ENCODE peak calls at places on chromosomes 1 and 21, in eight cellular contexts. One of them, this sample, is unnamed.
A peak's percentile ranks its signal among the peaks of the same experiment; 100 is the strongest.

GRCh38 chr1:222171005-222171404 is 376.9 kb downstream of the HHIPL2 start:
- DNase-seq in lung: no peak
- DNase-seq in transverse colon: no peak
- DNase-seq in left lung: no peak
- DNase-seq in ovary: no peak
- DNase-seq in pancreas: no peak
- DNase-seq in sigmoid colon: no peak
- DNase-seq in K562: no peak
- DNase-seq in this sample: peak; percentile 4

GRCh38 chr1:47838562-47839459 is 158.4 kb downstream of the TRABD2B start:
- DNase-seq in K562: no peak
- DNase-seq in transverse colon: peak; percentile 34
- DNase-seq in lung: no peak
- DNase-seq in sigmoid colon: peak; percentile 50
- DNase-seq in ovary: no peak
- DNase-seq in left lung: no peak
- DNase-seq in pancreas: no peak
- DNase-seq in this sample: no peak

GRCh38 chr1:114670083-114671010 is 498 bp upstream of the DENND2C start:
- DNase-seq in transverse colon: peak; percentile 96
- DNase-seq in left lung: peak; percentile 96
- DNase-seq in lung: peak; percentile 95
- DNase-seq in pancreas: peak; percentile 96
- DNase-seq in sigmoid colon: peak; percentile 95
- DNase-seq in ovary: peak; percentile 91
- DNase-seq in K562: peak; percentile 100
- DNase-seq in this sample: peak; percentile 91

GRCh38 chr1:90074555-90075315 is 79.8 kb downstream of the ZNF326 start:
- DNase-seq in ovary: no peak
- DNase-seq in lung: no peak
- DNase-seq in K562: no peak
- DNase-seq in transverse colon: no peak
- DNase-seq in sigmoid colon: no peak
- DNase-seq in pancreas: no peak
- DNase-seq in left lung: no peak
- DNase-seq in this sample: no peak

GRCh38 chr1:186829679-186830587 is 1.2 kb downstream of the PLA2G4A start:
- DNase-seq in left lung: no peak
- DNase-seq in sigmoid colon: no peak
- DNase-seq in K562: no peak
- DNase-seq in lung: no peak
- DNase-seq in transverse colon: no peak
- DNase-seq in pancreas: no peak
- DNase-seq in ovary: no peak
- DNase-seq in this sample: no peak

GRCh38 chr1:169809370-169810095 is 14.8 kb upstream of the METTL18 start:
- DNase-seq in K562: peak; percentile 46
- DNase-seq in left lung: no peak
- DNase-seq in pancreas: no peak
- DNase-seq in sigmoid colon: no peak
- DNase-seq in lung: no peak
- DNase-seq in transverse colon: no peak
- DNase-seq in ovary: no peak
- DNase-seq in this sample: no peak

GRCh38 chr1:74717626-74718025 is 15.2 kb downstream of the CRYZ start:
- DNase-seq in lung: no peak
- DNase-seq in sigmoid colon: no peak
- DNase-seq in pancreas: no peak
- DNase-seq in K562: no peak
- DNase-seq in left lung: no peak
- DNase-seq in transverse colon: no peak
- DNase-seq in ovary: no peak
- DNase-seq in this sample: no peak

GRCh38 chr1:184387069-184387870 is 441 bp downstream of the C1orf21 start:
- DNase-seq in sigmoid colon: peak; percentile 76
- DNase-seq in pancreas: peak; percentile 52
- DNase-seq in left lung: peak; percentile 86
- DNase-seq in transverse colon: peak; percentile 41
- DNase-seq in K562: peak; percentile 29
- DNase-seq in lung: peak; percentile 36
- DNase-seq in ovary: peak; percentile 42
- DNase-seq in this sample: peak; percentile 8

GRCh38 chr1:222387020-222387816 is 160.7 kb downstream of the HHIPL2 start:
- DNase-seq in pancreas: no peak
- DNase-seq in lung: no peak
- DNase-seq in transverse colon: no peak
- DNase-seq in left lung: peak; percentile 33
- DNase-seq in ovary: no peak
- DNase-seq in sigmoid colon: no peak
- DNase-seq in K562: peak; percentile 51
- DNase-seq in this sample: no peak

GRCh38 chr1:162094271-162094670 is 24.8 kb downstream of the NOS1AP start:
- DNase-seq in left lung: no peak
- DNase-seq in pancreas: no peak
- DNase-seq in transverse colon: no peak
- DNase-seq in K562: no peak
- DNase-seq in lung: no peak
- DNase-seq in ovary: no peak
- DNase-seq in sigmoid colon: no peak
- DNase-seq in this sample: no peak

GRCh38 chr1:158700552-158700951 is at the start of gene OR6K2:
- DNase-seq in lung: no peak
- DNase-seq in left lung: no peak
- DNase-seq in pancreas: no peak
- DNase-seq in ovary: no peak
- DNase-seq in K562: no peak
- DNase-seq in sigmoid colon: no peak
- DNase-seq in transverse colon: no peak
- DNase-seq in this sample: no peak

GRCh38 chr1:247332901-247333361 is 1.3 kb upstream of the ZNF496 start:
- DNase-seq in lung: peak; percentile 31
- DNase-seq in K562: no peak
- DNase-seq in left lung: no peak
- DNase-seq in sigmoid colon: peak; percentile 79
- DNase-seq in ovary: no peak
- DNase-seq in transverse colon: peak; percentile 40
- DNase-seq in pancreas: peak; percentile 33
- DNase-seq in this sample: peak; percentile 5

GRCh38 chr1:90671736-90672135 is 45.4 kb downstream of the BARHL2 start:
- DNase-seq in K562: no peak
- DNase-seq in sigmoid colon: no peak
- DNase-seq in transverse colon: no peak
- DNase-seq in ovary: no peak
- DNase-seq in pancreas: no peak
- DNase-seq in left lung: no peak
- DNase-seq in lung: no peak
- DNase-seq in this sample: no peak

GRCh38 chr1:16608838-16609560 is 4.4 kb downstream of the NBPF1 start:
- DNase-seq in left lung: no peak
- DNase-seq in transverse colon: no peak
- DNase-seq in sigmoid colon: peak; percentile 64
- DNase-seq in pancreas: no peak
- DNase-seq in ovary: no peak
- DNase-seq in K562: no peak
- DNase-seq in lung: peak; percentile 29
- DNase-seq in this sample: no peak

GRCh38 chr1:223531742-223532341 is 133.7 kb downstream of the CAPN8 start:
- DNase-seq in ovary: no peak
- DNase-seq in left lung: no peak
- DNase-seq in K562: peak; percentile 60
- DNase-seq in pancreas: peak; percentile 54
- DNase-seq in sigmoid colon: no peak
- DNase-seq in transverse colon: peak; percentile 71
- DNase-seq in lung: peak; percentile 52
- DNase-seq in this sample: peak; percentile 62

GRCh38 chr1:220803401-220804201 is 16.9 kb downstream of the MTARC1 start:
- DNase-seq in left lung: no peak
- DNase-seq in transverse colon: no peak
- DNase-seq in ovary: no peak
- DNase-seq in K562: peak; percentile 65
- DNase-seq in pancreas: no peak
- DNase-seq in lung: no peak
- DNase-seq in sigmoid colon: no peak
- DNase-seq in this sample: no peak

GRCh38 chr1:111198836-111199235 is 1.6 kb downstream of the DENND2D start:
- DNase-seq in lung: no peak
- DNase-seq in sigmoid colon: no peak
- DNase-seq in ovary: no peak
- DNase-seq in pancreas: no peak
- DNase-seq in K562: no peak
- DNase-seq in left lung: no peak
- DNase-seq in transverse colon: no peak
- DNase-seq in this sample: no peak

GRCh38 chr1:52976183-52977035 is 49.3 kb downstream of the SCP2 start:
- DNase-seq in left lung: no peak
- DNase-seq in K562: peak; percentile 35
- DNase-seq in transverse colon: no peak
- DNase-seq in ovary: no peak
- DNase-seq in lung: no peak
- DNase-seq in sigmoid colon: no peak
- DNase-seq in pancreas: no peak
- DNase-seq in this sample: no peak

GRCh38 chr1:167012570-167012969 is 23.5 kb downstream of the MAEL start:
- DNase-seq in left lung: no peak
- DNase-seq in lung: no peak
- DNase-seq in K562: no peak
- DNase-seq in pancreas: no peak
- DNase-seq in sigmoid colon: no peak
- DNase-seq in transverse colon: no peak
- DNase-seq in ovary: no peak
- DNase-seq in this sample: no peak

GRCh38 chr21:41254090-41254700 is 62.4 kb upstream of the FAM3B start:
- DNase-seq in transverse colon: no peak
- DNase-seq in ovary: no peak
- DNase-seq in lung: no peak
- DNase-seq in pancreas: no peak
- DNase-seq in sigmoid colon: no peak
- DNase-seq in K562: no peak
- DNase-seq in left lung: no peak
- DNase-seq in this sample: no peak

GRCh38 chr1:227785812-227786608 is 29.5 kb upstream of the PRSS38 start:
- DNase-seq in ovary: no peak
- DNase-seq in transverse colon: no peak
- DNase-seq in K562: no peak
- DNase-seq in left lung: peak; percentile 41
- DNase-seq in pancreas: no peak
- DNase-seq in sigmoid colon: no peak
- DNase-seq in lung: peak; percentile 26
- DNase-seq in this sample: no peak

GRCh38 chr1:170521818-170522217 is 10.1 kb upstream of the GORAB start:
- DNase-seq in K562: no peak
- DNase-seq in lung: no peak
- DNase-seq in ovary: no peak
- DNase-seq in left lung: no peak
- DNase-seq in transverse colon: no peak
- DNase-seq in sigmoid colon: no peak
- DNase-seq in pancreas: no peak
- DNase-seq in this sample: no peak

DNA sequence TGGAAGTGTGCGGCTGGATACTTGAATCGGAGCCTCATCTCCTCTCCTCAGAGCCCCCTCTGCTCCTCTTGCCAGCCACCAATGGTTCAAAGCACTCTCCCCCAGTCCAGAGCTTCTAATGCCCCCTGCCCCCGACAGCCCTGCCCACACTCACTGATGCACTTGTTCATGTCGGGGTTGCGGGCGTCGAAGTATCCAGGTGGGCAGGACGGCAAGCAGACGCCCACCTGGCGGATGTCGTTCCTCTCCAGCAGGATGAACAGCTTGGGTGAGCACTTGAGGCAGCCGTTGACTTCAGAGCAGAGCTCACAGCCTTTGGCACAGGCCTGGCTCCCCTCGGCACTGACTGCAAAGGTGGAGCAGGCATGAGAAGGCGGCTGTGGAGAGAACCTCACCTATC is 18.4 kb downstream of the RSPO1 start:
- DNase-seq in transverse colon: no peak
- DNase-seq in K562: no peak
- DNase-seq in left lung: no peak
- DNase-seq in pancreas: no peak
- DNase-seq in ovary: no peak
- DNase-seq in lung: no peak
- DNase-seq in sigmoid colon: no peak
- DNase-seq in this sample: no peak
- H3K27me3 ChIP-seq in transverse colon: peaks cover 20% of the 10 kb centered on the region
- H3K27me3 ChIP-seq in K562: peaks cover 74% of the 10 kb centered on the region
- H3K27me3 ChIP-seq in left lung: no peaks in the 10 kb centered on the region
- H3K27me3 ChIP-seq in pancreas: no peaks in the 10 kb centered on the region
- H3K27me3 ChIP-seq in ovary: no peaks in the 10 kb centered on the region
- H3K27me3 ChIP-seq in lung: peaks cover 3% of the 10 kb centered on the region
- H3K27me3 ChIP-seq in sigmoid colon: peaks cover 10% of the 10 kb centered on the region
- H3K27me3 ChIP-seq in this sample: no peaks in the 10 kb centered on the region

GRCh38 chr1:27536004-27536757 is 46.2 kb upstream of the WASF2 start:
- DNase-seq in pancreas: no peak
- DNase-seq in sigmoid colon: no peak
- DNase-seq in lung: no peak
- DNase-seq in left lung: no peak
- DNase-seq in K562: no peak
- DNase-seq in ovary: no peak
- DNase-seq in transverse colon: no peak
- DNase-seq in this sample: no peak
- H3K4me1 ChIP-seq in pancreas: no peaks in the 10 kb centered on the region
- H3K4me1 ChIP-seq in sigmoid colon: peaks cover 65% of the 10 kb centered on the region
- H3K4me1 ChIP-seq in lung: peaks cover 8% of the 10 kb centered on the region
- H3K4me1 ChIP-seq in left lung: peaks cover 10% of the 10 kb centered on the region
- H3K4me1 ChIP-seq in K562: peaks cover 48% of the 10 kb centered on the region
- H3K4me1 ChIP-seq in ovary: peaks cover 15% of the 10 kb centered on the region
- H3K4me1 ChIP-seq in transverse colon: peaks cover 49% of the 10 kb centered on the region
- H3K4me1 ChIP-seq in this sample: no peaks in the 10 kb centered on the region

DNA sequence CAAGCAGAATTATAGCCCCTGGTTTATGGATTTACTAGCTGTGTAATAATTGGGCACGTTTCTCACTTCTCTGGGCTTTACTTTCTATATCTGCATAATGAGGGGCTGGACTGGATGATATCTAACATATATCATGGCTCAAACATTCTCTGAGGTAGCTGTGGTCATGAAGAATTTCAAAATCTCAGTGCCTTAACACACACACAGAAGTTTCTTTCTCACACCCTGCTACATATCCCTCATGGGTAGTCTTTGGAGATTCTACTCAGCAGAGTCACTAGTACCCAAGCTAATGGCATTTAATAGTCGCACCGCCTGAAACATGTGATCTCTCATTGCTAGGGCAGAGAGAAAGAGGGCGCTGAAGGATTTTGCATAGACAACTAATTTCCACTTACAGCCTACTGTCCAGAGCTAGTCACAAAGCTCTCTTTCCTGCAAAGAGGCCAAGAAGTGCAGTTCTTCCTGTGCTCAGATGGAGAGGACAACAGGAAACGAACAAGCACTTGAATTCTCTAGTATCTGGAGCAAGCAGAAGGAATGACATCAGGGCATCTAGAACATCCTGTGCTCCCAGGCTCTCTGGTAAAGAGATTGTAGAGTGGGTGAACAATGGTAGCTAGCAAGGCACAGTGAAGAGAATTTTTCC is 183.5 kb upstream of the PTBP2 start:
- DNase-seq in sigmoid colon: peak; percentile 86
- DNase-seq in ovary: no peak
- DNase-seq in transverse colon: peak; percentile 13
- DNase-seq in lung: peak; percentile 41
- DNase-seq in left lung: no peak
- DNase-seq in K562: no peak
- DNase-seq in pancreas: no peak
- DNase-seq in this sample: peak; percentile 4
- TF ChIP-seq CTCF in sigmoid colon: peak; percentile 16
- TF ChIP-seq CTCF in ovary: no peak
- TF ChIP-seq CTCF in transverse colon: peak; percentile 5
- TF ChIP-seq CTCF in lung: no peak
- TF ChIP-seq CTCF in left lung: no peak
- TF ChIP-seq CTCF in K562: no peak
- TF ChIP-seq CTCF in pancreas: no peak
- TF ChIP-seq CTCF in this sample: peak; percentile 26

GRCh38 chr1:118974641-118975040 is 13.5 kb downstream of the TBX15 start:
- DNase-seq in transverse colon: no peak
- DNase-seq in sigmoid colon: no peak
- DNase-seq in left lung: no peak
- DNase-seq in ovary: no peak
- DNase-seq in lung: no peak
- DNase-seq in pancreas: no peak
- DNase-seq in K562: no peak
- DNase-seq in this sample: no peak
- H3K27me3 ChIP-seq in transverse colon: peaks cover 79% of the 10 kb centered on the region
- H3K27me3 ChIP-seq in sigmoid colon: peaks cover 78% of the 10 kb centered on the region
- H3K27me3 ChIP-seq in left lung: peaks cover 27% of the 10 kb centered on the region
- H3K27me3 ChIP-seq in ovary: no peaks in the 10 kb centered on the region
- H3K27me3 ChIP-seq in lung: peaks cover 9% of the 10 kb centered on the region
- H3K27me3 ChIP-seq in pancreas: no peaks in the 10 kb centered on the region
- H3K27me3 ChIP-seq in K562: no peaks in the 10 kb centered on the region
- H3K27me3 ChIP-seq in this sample: no peaks in the 10 kb centered on the region

This sample was measured in Caco-2.